ENCODE peak calls at places on chromosomes 13 and 19, in nine cellular contexts. F, W, N, T, P, D, A, S and X are unnamed samples.

GRCh38 chr13:33745370-33746324 is 72.3 kb upstream of the RFC3 start:
- DNase-seq in N (no peak), F (no peak), D (no peak), W (no peak), A (no peak), T (no peak), S (no peak), P (no peak), X (no peak)

GRCh38 chr13:112445411-112446271 is 69.5 kb downstream of the SPACA7 start:
- DNase-seq in D (no peak), W (no peak), P (no peak), A (no peak), N (no peak), T (no peak), S (no peak), F (no peak), X (no peak)

GRCh38 chr19:44570984-44571684 is 41.7 kb upstream of the CEACAM20 start:
- DNase-seq in A (peak), N (peak), T (peak), D (peak), P (peak), W (peak), F (peak), S (peak), X (peak)

GRCh38 chr13:102045713-102046112 is 356.1 kb downstream of the FGF14 start:
- DNase-seq in D (no peak), P (no peak), S (peak), W (no peak), F (no peak), N (no peak), T (no peak), A (no peak), X (peak)

GRCh38 chr13:63840551-63841421 is 2425.1 kb upstream of the PCDH20 start:
- DNase-seq in A (no peak), T (no peak), P (no peak), D (no peak), S (no peak), W (no peak), N (no peak), F (no peak), X (no peak)

GRCh38 chr13:89746554-89746953 is 1600.9 kb upstream of the MIR17HG start:
- DNase-seq in F (no peak), W (no peak), A (no peak), D (no peak), T (no peak), S (peak), N (no peak), P (no peak), X (peak)

GRCh38 chr13:101594936-101595335 is 142.5 kb downstream of the ITGBL1 start:
- DNase-seq in W (no peak), A (no peak), D (no peak), S (no peak), P (no peak), F (no peak), N (no peak), T (no peak), X (no peak)

GRCh38 chr13:112446347-112446861 is 70.2 kb downstream of the SPACA7 start:
- DNase-seq in T (no peak), P (no peak), W (no peak), D (no peak), N (no peak), S (no peak), F (no peak), A (no peak), X (no peak)

GRCh38 chr19:47221080-47221841 is 9.7 kb downstream of the BBC3 start:
- DNase-seq in A (no peak), D (no peak), F (no peak), W (no peak), P (no peak), T (no peak), S (no peak), N (no peak), X (no peak)

GRCh38 chr13:73230714-73231113 is 171.9 kb downstream of the KLF5 start:
- DNase-seq in P (no peak), S (no peak), D (no peak), T (no peak), N (no peak), W (peak), A (no peak), F (no peak), X (no peak)

GRCh38 chr19:46599716-46600392 is 1.3 kb upstream of the CALM3 start:
- DNase-seq in N (no peak), W (no peak), T (no peak), S (no peak), D (no peak), F (no peak), A (no peak), P (no peak), X (no peak)

GRCh38 chr19:13492128-13492527 is 14.2 kb downstream of the CACNA1A start:
- DNase-seq in P (peak), A (no peak), S (no peak), F (peak), D (no peak), W (peak), T (peak), N (no peak), X (no peak)

GRCh38 chr13:30429721-30430694 is 7.7 kb downstream of the UBE2L5 start:
- DNase-seq in T (peak), D (no peak), W (peak), P (peak), A (no peak), F (peak), S (no peak), N (no peak), X (peak)

GRCh38 chr19:47247308-47247990 is 8.9 kb upstream of the CCDC9 start:
- DNase-seq in N (peak), F (peak), T (peak), S (peak), D (peak), A (peak), P (no peak), W (peak), X (no peak)

GRCh38 chr19:10835089-10835753 is 791 bp downstream of the TMED1 start:
- DNase-seq in T (no peak), W (no peak), D (no peak), F (no peak), A (no peak), S (no peak), N (peak), P (no peak), X (no peak)

GRCh38 chr19:55638864-55639359 is 1.9 kb upstream of the ZNF580 start:
- DNase-seq in A (no peak), S (peak), P (no peak), F (no peak), T (peak), D (no peak), W (peak), N (no peak), X (no peak)

GRCh38 chr19:2176336-2176994 is 12.7 kb downstream of the DOT1L start:
- DNase-seq in A (no peak), F (no peak), W (no peak), P (no peak), D (no peak), N (no peak), S (no peak), T (no peak), X (no peak)

GRCh38 chr13:30810261-30810701 is 74.9 kb downstream of the ALOX5AP start:
- DNase-seq in N (no peak), T (no peak), P (no peak), F (no peak), W (no peak), D (no peak), A (no peak), S (peak), X (no peak)

GRCh38 chr13:42420304-42420703 is 148.4 kb downstream of the AKAP11 start:
- DNase-seq in F (no peak), S (no peak), P (no peak), D (no peak), N (no peak), T (no peak), W (no peak), A (no peak), X (no peak)

GRCh38 chr13:112447306-112447705 is 71.2 kb downstream of the SPACA7 start:
- DNase-seq in W (no peak), N (no peak), D (no peak), P (no peak), S (no peak), F (no peak), T (no peak), A (no peak), X (no peak)